ENCODE peak calls at places on chromosomes 6 and 20, in eight cellular contexts. B is left kidney, Z is M059J, I is NCI-H2081, G is caudate nucleus, W is B cell, Q is GM04504, U is heart left ventricle. C is an unnamed sample.

GRCh38 chr6:49462071-49462470 is 982 bp downstream of the MMUT start:
- DNase-seq in B (peak; percentile 12), Z (no peak), I (no peak), G (no peak), W (no peak), Q (no peak), U (no peak), C (no peak)

GRCh38 chr20:61640171-61640570 is 388.1 kb downstream of the CDH4 start:
- DNase-seq in B (no peak), Z (peak; percentile 39), I (no peak), G (no peak), W (no peak), Q (peak; percentile 65), U (no peak), C (no peak)

GRCh38 chr6:43286995-43287716 is 10.9 kb upstream of the SLC22A7 start:
- DNase-seq in B (peak; percentile 68), Z (peak; percentile 33), I (no peak), G (no peak), W (no peak), Q (no peak), U (no peak), C (peak; percentile 74)

GRCh38 chr20:25257130-25257529 is 9.2 kb downstream of the PYGB start:
- DNase-seq in B (no peak), Z (no peak), I (no peak), G (no peak), W (no peak), Q (no peak), U (no peak), C (no peak)

GRCh38 chr6:21502682-21503081 is 90.9 kb upstream of the SOX4 start:
- DNase-seq in B (no peak), Z (no peak), I (no peak), G (no peak), W (no peak), Q (no peak), U (no peak), C (no peak)

GRCh38 chr20:10770753-10771152 is 97.0 kb upstream of the JAG1 start:
- DNase-seq in B (no peak), Z (no peak), I (no peak), G (no peak), W (no peak), Q (no peak), U (no peak), C (no peak)

GRCh38 chr6:40410792-40411191 is 176.4 kb downstream of the LRFN2 start:
- DNase-seq in B (peak; percentile 35), Z (no peak), I (peak; percentile 73), G (no peak), W (no peak), Q (no peak), U (no peak), C (no peak)

GRCh38 chr6:37516076-37516919 is 16.6 kb upstream of the CCDC167 start:
- DNase-seq in B (peak; percentile 68), Z (peak; percentile 95), I (peak; percentile 87), G (peak; percentile 64), W (peak; percentile 62), Q (no peak), U (no peak), C (no peak)

GRCh38 chr6:148765878-148766808 is 19.3 kb downstream of the UST start:
- DNase-seq in B (no peak), Z (no peak), I (no peak), G (peak; percentile 52), W (no peak), Q (no peak), U (no peak), C (no peak)

GRCh38 chr6:12605888-12606345 is 110.7 kb upstream of the PHACTR1 start:
- DNase-seq in B (peak; percentile 83), Z (peak; percentile 84), I (peak; percentile 74), G (peak; percentile 50), W (peak; percentile 66), Q (no peak), U (peak; percentile 37), C (no peak)

GRCh38 chr6:33052627-33053026 is 20.8 kb downstream of the HLA-DPA1 start:
- DNase-seq in B (no peak), Z (no peak), I (no peak), G (no peak), W (no peak), Q (no peak), U (no peak), C (no peak)

GRCh38 chr6:46098678-46099077 is 31.1 kb upstream of the ENPP4 start:
- DNase-seq in B (peak; percentile 35), Z (no peak), I (peak; percentile 72), G (peak; percentile 73), W (no peak), Q (no peak), U (no peak), C (no peak)

GRCh38 chr6:111845441-111845871 is 27.8 kb downstream of the FYN start:
- DNase-seq in B (no peak), Z (no peak), I (no peak), G (no peak), W (peak; percentile 63), Q (no peak), U (no peak), C (no peak)

GRCh38 chr20:36885355-36885754 is 9.4 kb downstream of the TLDC2 start:
- DNase-seq in B (peak; percentile 56), Z (peak; percentile 57), I (no peak), G (no peak), W (no peak), Q (no peak), U (no peak), C (no peak)

GRCh38 chr20:41076776-41077175 is 48.2 kb downstream of the TOP1 start:
- DNase-seq in B (no peak), Z (no peak), I (no peak), G (no peak), W (no peak), Q (no peak), U (no peak), C (no peak)

GRCh38 chr6:38033442-38033982 is 214.0 kb downstream of the ZFAND3 start:
- DNase-seq in B (no peak), Z (no peak), I (peak; percentile 91), G (no peak), W (no peak), Q (no peak), U (no peak), C (no peak)

GRCh38 chr6:116827561-116828240 is 1.2 kb downstream of the GPRC6A start:
- DNase-seq in B (no peak), Z (no peak), I (no peak), G (no peak), W (no peak), Q (no peak), U (no peak), C (no peak)

C was measured in H54.